ENCODE peak calls at places on chromosomes 2 and 18, in six cellular contexts. R is HT-29; Y is CD8-positive, alpha-beta memory T cell; V is Calu3; C is psoas muscle; L is neuronal stem cell. O is an unnamed sample.

GRCh38 chr2:140863713-140864112 is 1267.1 kb downstream of the LRP1B start:
- DNase-seq in V (peak; percentile 6), C (no peak), Y (no peak), L (peak; percentile 27), R (peak; percentile 65), O (peak; percentile 37)

GRCh38 chr2:183068561-183068960 is 10.0 kb upstream of the DUSP19 start:
- DNase-seq in R (no peak), L (no peak), Y (no peak), C (no peak), V (no peak), O (no peak)

GRCh38 chr2:204888222-204888621 is 342.9 kb downstream of the PARD3B start:
- DNase-seq in Y (no peak), R (no peak), V (no peak), L (no peak), C (no peak), O (no peak)

GRCh38 chr2:6052577-6052976 is 360.4 kb downstream of the SOX11 start:
- DNase-seq in C (no peak), V (no peak), Y (no peak), L (no peak), R (no peak), O (no peak)

GRCh38 chr2:209772316-209772715 is 684 bp downstream of the UNC80 start:
- DNase-seq in L (no peak), C (no peak), Y (no peak), R (no peak), V (no peak), O (peak; percentile 20)

GRCh38 chr2:166494140-166494544 is at the start of gene SCN7A:
- DNase-seq in C (peak; percentile 66), L (peak; percentile 69), Y (no peak), R (no peak), V (peak; percentile 8), O (peak; percentile 57)

GRCh38 chr2:241425368-241425767 is 69.3 kb downstream of the FARP2 start:
- DNase-seq in L (no peak), R (no peak), Y (no peak), V (no peak), C (no peak), O (no peak)

GRCh38 chr2:149561309-149561926 is 26.2 kb downstream of the MMADHC start:
- DNase-seq in R (peak; percentile 74), L (peak; percentile 37), Y (peak; percentile 12), C (no peak), V (peak; percentile 39), O (peak; percentile 14)

GRCh38 chr2:124967325-124967724 is 942.2 kb downstream of the CNTNAP5 start:
- DNase-seq in C (no peak), V (no peak), Y (no peak), R (no peak), L (no peak), O (no peak)

GRCh38 chr2:111022630-111023029 is 98.1 kb upstream of the BCL2L11 start:
- DNase-seq in V (no peak), L (no peak), R (no peak), C (no peak), Y (no peak), O (no peak)

GRCh38 chr2:219035942-219036341 is 5.4 kb downstream of the CFAP65 start:
- DNase-seq in V (no peak), R (no peak), Y (no peak), C (no peak), L (no peak), O (no peak)

GRCh38 chr2:230881840-230882239 is 17.1 kb downstream of the ITM2C start:
- DNase-seq in L (no peak), V (no peak), C (no peak), R (no peak), Y (no peak), O (no peak)

GRCh38 chr2:42125887-42126594 is 43.1 kb upstream of the EML4 start:
- DNase-seq in V (no peak), C (no peak), R (no peak), Y (no peak), L (no peak), O (no peak)

GRCh38 chr2:149446735-149447134 is 116.3 kb downstream of the LYPD6 start:
- DNase-seq in L (no peak), C (no peak), Y (no peak), R (no peak), V (no peak), O (no peak)

GRCh38 chr2:138122891-138123290 is 158.6 kb downstream of the HNMT start:
- DNase-seq in V (no peak), C (no peak), Y (no peak), L (no peak), R (no peak), O (no peak)

GRCh38 chr2:118807668-118808428 is 39.6 kb downstream of the EN1 start:
- DNase-seq in V (no peak), L (peak; percentile 43), C (no peak), Y (no peak), R (no peak), O (peak; percentile 49)

GRCh38 chr18:56652802-56653201 is 1.6 kb downstream of the WDR7 start:
- DNase-seq in L (no peak), R (no peak), Y (no peak), V (no peak), C (no peak), O (no peak)

GRCh38 chr2:232420463-232421188 is 14.0 kb downstream of the ALPG start:
- DNase-seq in L (no peak), R (peak; percentile 44), C (no peak), V (peak; percentile 61), Y (no peak), O (peak; percentile 75)

GRCh38 chr2:232523682-232524597 is 2.0 kb upstream of the CHRND start:
- DNase-seq in V (peak; percentile 70), L (peak; percentile 75), R (no peak), C (peak; percentile 59), Y (no peak), O (peak; percentile 85)

GRCh38 chr2:233922471-233922870 is 5.3 kb downstream of the TRPM8 start:
- DNase-seq in C (no peak), Y (no peak), V (no peak), R (no peak), L (no peak), O (no peak)

GRCh38 chr2:166651080-166651675 is 157.1 kb upstream of the SCN7A start:
- DNase-seq in V (no peak), L (no peak), Y (no peak), C (no peak), R (peak; percentile 31), O (no peak)

GRCh38 chr2:43796206-43796605 is 22.4 kb downstream of the DYNC2LI1 start:
- DNase-seq in L (no peak), C (no peak), R (no peak), Y (no peak), V (no peak), O (no peak)

GRCh38 chr2:146982393-146982846 is 862.4 kb upstream of the ACVR2A start:
- DNase-seq in Y (no peak), R (no peak), V (no peak), C (peak; percentile 40), L (no peak), O (no peak)

GRCh38 chr2:241391892-241392665 is 36.0 kb downstream of the FARP2 start:
- DNase-seq in Y (peak; percentile 2), V (peak; percentile 62), L (peak; percentile 9), R (peak; percentile 83), C (no peak), O (peak; percentile 56)

GRCh38 chr2:44579136-44579836 is 217.5 kb downstream of the CAMKMT start:
- DNase-seq in Y (no peak), V (no peak), R (no peak), L (no peak), C (no peak), O (no peak)

GRCh38 chr2:221410487-221410886 is 161.6 kb downstream of the EPHA4 start:
- DNase-seq in R (no peak), L (no peak), Y (no peak), C (no peak), V (no peak), O (no peak)

GRCh38 chr2:217734999-217735398 is 267.8 kb downstream of the TNS1 start:
- DNase-seq in C (no peak), V (no peak), Y (no peak), L (no peak), R (no peak), O (no peak)

GRCh38 chr2:167057461-167057860 is 169.2 kb downstream of the XIRP2 start:
- DNase-seq in Y (no peak), C (no peak), R (no peak), V (no peak), L (no peak), O (no peak)

GRCh38 chr18:9417081-9417841 is 58.1 kb upstream of the RALBP1 start:
- DNase-seq in Y (no peak), L (no peak), R (no peak), C (peak; percentile 39), V (peak; percentile 57), O (peak; percentile 60)

GRCh38 chr2:40716879-40717278 is 265.0 kb upstream of the SLC8A1 start:
- DNase-seq in V (no peak), Y (no peak), L (no peak), R (no peak), C (peak; percentile 17), O (no peak)

GRCh38 chr2:238695538-238695937 is 152.3 kb upstream of the TWIST2 start:
- DNase-seq in Y (no peak), V (no peak), C (no peak), L (no peak), R (no peak), O (no peak)

GRCh38 chr2:240197439-240198139 is 57.1 kb upstream of the OTOS start:
- DNase-seq in Y (no peak), C (no peak), L (no peak), R (no peak), V (no peak), O (no peak)

GRCh38 chr18:35306588-35307250 is 16.7 kb upstream of the ZSCAN30 start:
- DNase-seq in C (no peak), R (no peak), L (no peak), Y (no peak), V (no peak), O (no peak)

GRCh38 chr2:109615637-109616144 is 1.5 kb downstream of the SOWAHC start:
- DNase-seq in V (peak; percentile 41), Y (no peak), R (peak; percentile 69), L (no peak), C (no peak), O (peak; percentile 19)

GRCh38 chr2:46645681-46646162 is 166.4 kb downstream of the TMEM247 start:
- DNase-seq in Y (no peak), C (no peak), L (no peak), V (no peak), R (no peak), O (no peak)

GRCh38 chr18:48622911-48623431 is 84.1 kb downstream of the CTIF start:
- DNase-seq in V (no peak), Y (no peak), C (no peak), R (no peak), L (no peak), O (no peak)

GRCh38 chr2:150426315-150426714 is 61.2 kb downstream of the RND3 start:
- DNase-seq in Y (no peak), L (no peak), C (no peak), V (no peak), R (peak; percentile 54), O (no peak)

GRCh38 chr2:233480490-233481202 is 85.9 kb downstream of the USP40 start:
- DNase-seq in C (peak; percentile 82), V (no peak), Y (no peak), L (no peak), R (peak; percentile 88), O (peak; percentile 22)

O was measured in iPS-NIHi11.